ENCODE peak calls at places on chromosomes 2 and 18, in ten cellular contexts. M, I, A, V, K, L, Q, O, T and S are unnamed samples.

GRCh38 chr2:54611830-54612545 is 111.5 kb upstream of the EML6 start:
- DNase-seq in M (no peak), A (no peak), I (no peak), O (no peak), Q (no peak), L (no peak), T (no peak), V (no peak), K (no peak), S (no peak)

GRCh38 chr2:16096962-16097361 is 156.6 kb downstream of the MYCN start:
- DNase-seq in K (no peak), T (no peak), I (no peak), Q (no peak), O (no peak), V (no peak), A (no peak), M (no peak), L (no peak), S (no peak)

GRCh38 chr2:236352761-236353593 is 88.8 kb upstream of the ASB18 start:
- DNase-seq in O (no peak), A (no peak), L (no peak), I (peak), V (no peak), M (peak), T (peak), Q (peak), K (peak), S (no peak)

GRCh38 chr2:144894612-144895300 is 374.8 kb upstream of the ZEB2 start:
- DNase-seq in T (no peak), V (no peak), I (no peak), Q (peak), A (no peak), M (no peak), L (no peak), O (no peak), K (no peak), S (no peak)

GRCh38 chr2:228709788-228710371 is 528.4 kb upstream of the SPHKAP start:
- DNase-seq in Q (no peak), I (no peak), M (no peak), K (no peak), L (no peak), T (no peak), V (no peak), A (no peak), O (no peak), S (no peak)

GRCh38 chr2:133972786-133973185 is 281.1 kb upstream of the MGAT5 start:
- DNase-seq in K (no peak), I (no peak), T (no peak), L (no peak), M (peak), O (no peak), V (no peak), Q (no peak), A (no peak), S (no peak)

GRCh38 chr2:223941579-223942277 is 3.4 kb downstream of the WDFY1 start:
- DNase-seq in T (no peak), L (peak), M (peak), A (no peak), Q (no peak), V (no peak), K (peak), I (no peak), O (no peak), S (no peak)

GRCh38 chr18:12933323-12933722 is 14.5 kb upstream of the SEH1L start:
- DNase-seq in L (no peak), M (no peak), A (no peak), K (no peak), V (no peak), O (no peak), I (no peak), T (no peak), Q (no peak), S (no peak)

GRCh38 chr2:26764078-26764887 is at the start of gene SLC35F6:
- DNase-seq in K (peak), O (peak), T (peak), M (peak), Q (peak), L (peak), V (peak), A (peak), I (no peak), S (peak)